ENCODE peak calls at places on chromosomes 7 and 10, in six cellular contexts. One of them, this sample, is unnamed.

GRCh38 chr7:128352138-128352537 is 8.4 kb upstream of the RBM28 start:
- DNase-seq in neuronal stem cell: peak; percentile 35
- DNase-seq in H9: peak; percentile 94
- DNase-seq in IMR-90: peak; percentile 10
- DNase-seq in mesenchymal stem cell: peak; percentile 11
- DNase-seq in H1: peak; percentile 56
- DNase-seq in this sample: peak; percentile 89

GRCh38 chr7:15557686-15558085 is 4.1 kb downstream of the AGMO start:
- DNase-seq in neuronal stem cell: no peak
- DNase-seq in H9: no peak
- DNase-seq in IMR-90: no peak
- DNase-seq in mesenchymal stem cell: no peak
- DNase-seq in H1: no peak
- DNase-seq in this sample: no peak

GRCh38 chr10:36946598-36946997 is 178.8 kb upstream of the ANKRD30A start:
- DNase-seq in neuronal stem cell: no peak
- DNase-seq in H9: no peak
- DNase-seq in IMR-90: no peak
- DNase-seq in mesenchymal stem cell: no peak
- DNase-seq in H1: no peak
- DNase-seq in this sample: no peak

GRCh38 chr10:124606822-124607221 is 137.4 kb downstream of the FAM53B start:
- DNase-seq in neuronal stem cell: no peak
- DNase-seq in H9: no peak
- DNase-seq in IMR-90: no peak
- DNase-seq in mesenchymal stem cell: no peak
- DNase-seq in H1: no peak
- DNase-seq in this sample: no peak

GRCh38 chr7:142375710-142376313 is 118.0 kb upstream of the PRSS58 start:
- DNase-seq in neuronal stem cell: no peak
- DNase-seq in H9: peak; percentile 89
- DNase-seq in IMR-90: peak; percentile 28
- DNase-seq in mesenchymal stem cell: peak; percentile 30
- DNase-seq in H1: peak; percentile 43
- DNase-seq in this sample: peak; percentile 89

GRCh38 chr7:116232920-116233319 is 22.6 kb downstream of the TES start:
- DNase-seq in neuronal stem cell: no peak
- DNase-seq in H9: no peak
- DNase-seq in IMR-90: no peak
- DNase-seq in mesenchymal stem cell: peak; percentile 29
- DNase-seq in H1: no peak
- DNase-seq in this sample: no peak

GRCh38 chr10:76037531-76037930 is 606.1 kb downstream of the LRMDA start:
- DNase-seq in neuronal stem cell: no peak
- DNase-seq in H9: no peak
- DNase-seq in IMR-90: no peak
- DNase-seq in mesenchymal stem cell: peak; percentile 24
- DNase-seq in H1: no peak
- DNase-seq in this sample: no peak

GRCh38 chr7:47389923-47390630 is 191.8 kb downstream of the TNS3 start:
- DNase-seq in neuronal stem cell: no peak
- DNase-seq in H9: no peak
- DNase-seq in IMR-90: no peak
- DNase-seq in mesenchymal stem cell: no peak
- DNase-seq in H1: no peak
- DNase-seq in this sample: no peak

GRCh38 chr7:5477723-5478531 is 54.3 kb upstream of the TNRC18 start:
- DNase-seq in neuronal stem cell: no peak
- DNase-seq in H9: peak; percentile 83
- DNase-seq in IMR-90: no peak
- DNase-seq in mesenchymal stem cell: peak; percentile 62
- DNase-seq in H1: no peak
- DNase-seq in this sample: peak; percentile 79

GRCh38 chr10:92695679-92696605 is 6.2 kb downstream of the HHEX start:
- DNase-seq in neuronal stem cell: peak; percentile 15
- DNase-seq in H9: peak; percentile 52
- DNase-seq in IMR-90: peak; percentile 70
- DNase-seq in mesenchymal stem cell: peak; percentile 85
- DNase-seq in H1: no peak
- DNase-seq in this sample: no peak

GRCh38 chr7:35492451-35493175 is 202.3 kb downstream of the HERPUD2 start:
- DNase-seq in neuronal stem cell: no peak
- DNase-seq in H9: no peak
- DNase-seq in IMR-90: no peak
- DNase-seq in mesenchymal stem cell: no peak
- DNase-seq in H1: no peak
- DNase-seq in this sample: no peak

GRCh38 chr7:101099969-101100781 is 14.9 kb downstream of the TRIM56 start:
- DNase-seq in neuronal stem cell: peak; percentile 68
- DNase-seq in H9: peak; percentile 94
- DNase-seq in IMR-90: peak; percentile 99
- DNase-seq in mesenchymal stem cell: peak; percentile 99
- DNase-seq in H1: peak; percentile 92
- DNase-seq in this sample: peak; percentile 99

GRCh38 chr7:99102809-99103690 is 40.9 kb downstream of the SMURF1 start:
- DNase-seq in neuronal stem cell: no peak
- DNase-seq in H9: no peak
- DNase-seq in IMR-90: peak; percentile 92
- DNase-seq in mesenchymal stem cell: peak; percentile 59
- DNase-seq in H1: no peak
- DNase-seq in this sample: no peak

GRCh38 chr7:43570688-43571365 is 12.1 kb upstream of the STK17A start:
- DNase-seq in neuronal stem cell: no peak
- DNase-seq in H9: no peak
- DNase-seq in IMR-90: no peak
- DNase-seq in mesenchymal stem cell: peak; percentile 37
- DNase-seq in H1: no peak
- DNase-seq in this sample: no peak

GRCh38 chr10:110746254-110746826 is 102.2 kb downstream of the RBM20 start:
- DNase-seq in neuronal stem cell: peak; percentile 59
- DNase-seq in H9: peak; percentile 73
- DNase-seq in IMR-90: peak; percentile 71
- DNase-seq in mesenchymal stem cell: peak; percentile 72
- DNase-seq in H1: no peak
- DNase-seq in this sample: peak; percentile 77

GRCh38 chr7:83941300-83941699 is 253.3 kb downstream of the SEMA3A start:
- DNase-seq in neuronal stem cell: no peak
- DNase-seq in H9: no peak
- DNase-seq in IMR-90: no peak
- DNase-seq in mesenchymal stem cell: no peak
- DNase-seq in H1: no peak
- DNase-seq in this sample: peak; percentile 15

GRCh38 chr10:100655760-100656421 is 89.5 kb upstream of the PAX2 start:
- DNase-seq in neuronal stem cell: no peak
- DNase-seq in H9: no peak
- DNase-seq in IMR-90: no peak
- DNase-seq in mesenchymal stem cell: no peak
- DNase-seq in H1: no peak
- DNase-seq in this sample: no peak

GRCh38 chr7:140048138-140048537 is 14.6 kb downstream of the PARP12 start:
- DNase-seq in neuronal stem cell: no peak
- DNase-seq in H9: no peak
- DNase-seq in IMR-90: no peak
- DNase-seq in mesenchymal stem cell: no peak
- DNase-seq in H1: no peak
- DNase-seq in this sample: no peak

GRCh38 chr7:39027491-39027890 is 49.8 kb downstream of the POU6F2 start:
- DNase-seq in neuronal stem cell: no peak
- DNase-seq in H9: no peak
- DNase-seq in IMR-90: no peak
- DNase-seq in mesenchymal stem cell: no peak
- DNase-seq in H1: no peak
- DNase-seq in this sample: no peak

DNA sequence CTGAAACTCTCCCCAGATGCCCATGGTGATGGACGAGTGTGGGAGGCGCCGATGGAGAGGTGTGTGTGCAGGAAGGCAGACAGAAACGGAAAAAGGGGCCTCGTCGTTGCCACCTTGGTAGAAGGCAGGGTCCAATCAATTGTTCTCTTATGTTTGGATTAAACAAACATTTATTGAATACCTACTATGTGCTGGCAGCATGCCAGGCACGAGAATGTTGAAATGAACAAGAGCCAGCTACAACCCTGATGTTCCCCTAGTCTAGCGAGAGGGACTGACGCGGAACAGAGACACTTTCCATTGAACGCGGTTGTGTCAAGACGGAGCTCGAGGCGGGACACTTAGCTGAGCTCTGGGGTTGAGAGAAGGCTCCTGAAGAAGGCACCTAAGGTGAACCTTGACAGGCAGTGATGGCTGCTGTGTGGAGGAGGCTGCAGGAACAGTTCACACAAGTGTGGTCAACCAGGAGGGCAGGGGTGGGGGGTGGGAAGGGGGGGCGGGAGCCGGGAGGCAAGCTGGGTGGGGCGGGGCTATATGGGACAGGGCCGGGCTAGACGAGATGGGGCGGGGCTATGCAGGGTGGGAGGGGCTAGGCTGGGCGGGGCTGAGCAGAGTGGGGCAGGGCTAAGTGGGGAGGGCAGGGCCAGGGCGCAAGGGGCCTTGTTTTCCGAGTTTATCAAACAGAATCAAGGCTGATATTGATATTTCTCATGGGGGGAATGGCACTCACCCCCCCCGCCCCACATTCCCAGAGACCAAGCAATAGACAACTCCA is 181.0 kb downstream of the GATA3 start:
- DNase-seq in neuronal stem cell: no peak
- DNase-seq in H9: peak; percentile 43
- DNase-seq in IMR-90: no peak
- DNase-seq in mesenchymal stem cell: no peak
- DNase-seq in H1: no peak
- DNase-seq in this sample: no peak
- H2BK15ac ChIP-seq in neuronal stem cell: no peak overlapping the region
- H2BK15ac ChIP-seq in H9: no peak overlapping the region
- H2BK15ac ChIP-seq in IMR-90: no peak overlapping the region
- H2BK15ac ChIP-seq in mesenchymal stem cell: no peak overlapping the region
- H2BK15ac ChIP-seq in H1: no peak overlapping the region
- H2BK15ac ChIP-seq in this sample: no peak overlapping the region

GRCh38 chr7:7640221-7641128 is at the start of gene UMAD1:
- DNase-seq in neuronal stem cell: peak; percentile 96
- DNase-seq in H9: peak; percentile 100
- DNase-seq in IMR-90: peak; percentile 98
- DNase-seq in mesenchymal stem cell: peak; percentile 99
- DNase-seq in H1: peak; percentile 99
- DNase-seq in this sample: peak; percentile 100
- H3K4ac ChIP-seq in neuronal stem cell: no peak within 1 kb of the TSS
- H3K4ac ChIP-seq in H9: no peak within 1 kb of the TSS
- H3K4ac ChIP-seq in IMR-90: peak within 1 kb of the TSS; percentile 65
- H3K4ac ChIP-seq in mesenchymal stem cell: peak within 1 kb of the TSS; percentile 56
- H3K4ac ChIP-seq in H1: peak within 1 kb of the TSS; percentile 13
- H3K4ac ChIP-seq in this sample: peak within 1 kb of the TSS; percentile 17

GRCh38 chr7:92723978-92724377 is 112.4 kb downstream of the CDK6 start:
- DNase-seq in neuronal stem cell: no peak
- DNase-seq in H9: peak; percentile 58
- DNase-seq in IMR-90: no peak
- DNase-seq in mesenchymal stem cell: peak; percentile 26
- DNase-seq in H1: peak; percentile 39
- DNase-seq in this sample: peak; percentile 42
- H2AK5ac ChIP-seq in neuronal stem cell: no peak overlapping the region
- H2AK5ac ChIP-seq in H9: no peak overlapping the region
- H2AK5ac ChIP-seq in IMR-90: peak overlapping the region; percentile 31
- H2AK5ac ChIP-seq in mesenchymal stem cell: peak overlapping the region; percentile 8
- H2AK5ac ChIP-seq in H1: no peak overlapping the region
- H2AK5ac ChIP-seq in this sample: no peak overlapping the region

DNA sequence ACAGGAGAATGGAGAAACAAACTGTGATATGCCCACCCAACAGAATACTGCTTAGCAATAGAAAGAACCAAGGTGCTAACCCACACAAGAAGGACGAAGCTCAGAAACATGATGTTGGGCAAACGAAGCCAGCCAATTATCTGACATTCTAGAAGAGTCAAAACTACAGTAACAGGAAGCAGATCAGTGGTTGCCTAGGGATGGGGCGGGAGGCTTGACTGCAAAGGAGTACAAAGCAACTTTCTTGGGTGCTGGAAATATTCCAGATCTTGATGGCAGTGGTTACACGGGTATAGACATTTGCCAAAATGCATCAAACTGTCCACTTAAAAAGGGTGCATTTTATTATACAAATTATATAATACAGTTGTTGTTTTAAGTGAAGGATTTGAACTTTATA is 41.1 kb upstream of the RET start:
- DNase-seq in neuronal stem cell: no peak
- DNase-seq in H9: no peak
- DNase-seq in IMR-90: no peak
- DNase-seq in mesenchymal stem cell: no peak
- DNase-seq in H1: no peak
- DNase-seq in this sample: no peak
- H2BK15ac ChIP-seq in neuronal stem cell: no peak overlapping the region
- H2BK15ac ChIP-seq in H9: no peak overlapping the region
- H2BK15ac ChIP-seq in IMR-90: no peak overlapping the region
- H2BK15ac ChIP-seq in mesenchymal stem cell: no peak overlapping the region
- H2BK15ac ChIP-seq in H1: no peak overlapping the region
- H2BK15ac ChIP-seq in this sample: no peak overlapping the region

DNA sequence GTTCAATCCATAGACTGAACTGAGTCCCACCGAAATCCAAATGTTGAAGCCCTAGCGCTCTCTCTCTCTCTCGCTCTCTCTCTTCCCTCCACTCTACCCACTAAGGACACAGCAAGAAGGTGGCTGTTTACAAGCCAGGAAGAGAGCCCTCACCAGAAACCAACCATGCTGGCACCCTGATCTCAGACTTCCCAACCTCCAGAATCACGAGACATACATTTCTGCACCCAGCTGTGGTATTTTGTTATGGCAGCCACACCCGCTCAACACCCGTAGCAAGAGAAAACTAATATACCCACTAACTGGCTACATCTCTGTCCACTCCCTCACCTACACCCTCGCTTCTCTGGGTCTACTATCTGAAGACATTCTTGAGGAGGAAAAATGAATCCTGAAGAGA is 54.9 kb downstream of the CREB3L2 start:
- DNase-seq in neuronal stem cell: no peak
- DNase-seq in H9: no peak
- DNase-seq in IMR-90: no peak
- DNase-seq in mesenchymal stem cell: no peak
- DNase-seq in H1: no peak
- DNase-seq in this sample: no peak
- H3K4ac ChIP-seq in neuronal stem cell: no peak overlapping the region
- H3K4ac ChIP-seq in H9: no peak overlapping the region
- H3K4ac ChIP-seq in IMR-90: no peak overlapping the region
- H3K4ac ChIP-seq in mesenchymal stem cell: peak overlapping the region; percentile 18
- H3K4ac ChIP-seq in H1: no peak overlapping the region
- H3K4ac ChIP-seq in this sample: no peak overlapping the region

GRCh38 chr10:10211409-10211808 is 806.3 kb upstream of the CELF2 start:
- DNase-seq in neuronal stem cell: no peak
- DNase-seq in H9: no peak
- DNase-seq in IMR-90: no peak
- DNase-seq in mesenchymal stem cell: no peak
- DNase-seq in H1: no peak
- DNase-seq in this sample: no peak
- H2AK5ac ChIP-seq in neuronal stem cell: no peak overlapping the region
- H2AK5ac ChIP-seq in H9: no peak overlapping the region
- H2AK5ac ChIP-seq in IMR-90: no peak overlapping the region
- H2AK5ac ChIP-seq in mesenchymal stem cell: no peak overlapping the region
- H2AK5ac ChIP-seq in H1: no peak overlapping the region
- H2AK5ac ChIP-seq in this sample: no peak overlapping the region

This sample was measured in mesendoderm.